ENCODE peak calls at places on chromosomes 3 and 15, in nine cellular contexts. F, C, J, G, S, H, I, W and D are unnamed samples.

GRCh38 chr15:95682129-95682528 is 648.4 kb upstream of the NR2F2 start:
- DNase-seq in C (no peak), W (no peak), J (no peak), G (no peak), I (no peak), H (no peak), F (no peak), S (no peak), D (no peak)

GRCh38 chr3:195073866-195074860 is 196.8 kb downstream of the XXYLT1 start:
- DNase-seq in I (peak), G (peak), S (no peak), C (no peak), J (no peak), H (no peak), W (peak), F (no peak), D (no peak)

GRCh38 chr3:128473737-128474136 is 7.0 kb upstream of the DNAJB8 start:
- DNase-seq in S (no peak), I (no peak), C (no peak), J (no peak), F (no peak), G (no peak), H (no peak), W (no peak), D (no peak)

GRCh38 chr15:36643551-36643950 is 64.1 kb downstream of the CDIN1 start:
- DNase-seq in F (no peak), S (no peak), I (no peak), C (no peak), H (no peak), W (no peak), G (no peak), J (no peak), D (no peak)

GRCh38 chr3:157700405-157700804 is 197.2 kb upstream of the VEPH1 start:
- DNase-seq in J (no peak), G (no peak), W (no peak), I (no peak), C (no peak), F (no peak), H (no peak), S (no peak), D (no peak)

GRCh38 chr3:18870642-18871041 is 277.7 kb upstream of the KCNH8 start:
- DNase-seq in I (no peak), S (no peak), C (no peak), W (no peak), G (no peak), F (no peak), J (no peak), H (no peak), D (no peak)

GRCh38 chr3:74631771-74632170 is 17.3 kb upstream of the CNTN3 start:
- DNase-seq in G (no peak), H (no peak), J (no peak), C (no peak), F (no peak), I (no peak), W (no peak), S (no peak), D (no peak)

GRCh38 chr3:119352235-119352634 is 58.1 kb downstream of the ARHGAP31 start:
- DNase-seq in W (no peak), H (no peak), S (no peak), G (no peak), J (no peak), I (no peak), F (peak), C (peak), D (no peak)

GRCh38 chr15:51229907-51230328 is 108.5 kb downstream of the CYP19A1 start:
- DNase-seq in I (peak), F (peak), H (peak), C (no peak), S (no peak), W (no peak), G (no peak), J (peak), D (no peak)

GRCh38 chr3:57112206-57112605 is 51.7 kb downstream of the SPATA12 start:
- DNase-seq in J (no peak), W (no peak), S (no peak), G (no peak), C (no peak), F (peak), I (no peak), H (peak), D (peak)

GRCh38 chr3:109098245-109098644 is 19.7 kb downstream of the MORC1 start:
- DNase-seq in J (no peak), G (no peak), C (no peak), S (no peak), I (peak), W (no peak), H (peak), F (peak), D (no peak)

GRCh38 chr3:41848745-41849574 is 112.9 kb downstream of the ULK4 start:
- DNase-seq in F (peak), G (no peak), C (no peak), S (no peak), W (no peak), H (no peak), J (peak), I (no peak), D (peak)

GRCh38 chr15:68449389-68449788 is 17.4 kb upstream of the ITGA11 start:
- DNase-seq in J (no peak), I (no peak), H (no peak), F (no peak), C (no peak), G (no peak), S (no peak), W (peak), D (no peak)

GRCh38 chr3:178369006-178369405 is 167.2 kb upstream of the KCNMB2 start:
- DNase-seq in C (no peak), F (no peak), J (no peak), G (no peak), H (no peak), I (no peak), W (no peak), S (no peak), D (no peak)

GRCh38 chr3:134795776-134796312 is 784 bp downstream of the EPHB1 start:
- DNase-seq in I (no peak), J (peak), H (peak), S (peak), C (no peak), W (peak), F (no peak), G (no peak), D (no peak)
- H3K4me3 ChIP-seq in I (peak), J (peak), H (peak), S (peak), C (no peak), W (peak), F (peak), G (peak), D (no peak)

DNA sequence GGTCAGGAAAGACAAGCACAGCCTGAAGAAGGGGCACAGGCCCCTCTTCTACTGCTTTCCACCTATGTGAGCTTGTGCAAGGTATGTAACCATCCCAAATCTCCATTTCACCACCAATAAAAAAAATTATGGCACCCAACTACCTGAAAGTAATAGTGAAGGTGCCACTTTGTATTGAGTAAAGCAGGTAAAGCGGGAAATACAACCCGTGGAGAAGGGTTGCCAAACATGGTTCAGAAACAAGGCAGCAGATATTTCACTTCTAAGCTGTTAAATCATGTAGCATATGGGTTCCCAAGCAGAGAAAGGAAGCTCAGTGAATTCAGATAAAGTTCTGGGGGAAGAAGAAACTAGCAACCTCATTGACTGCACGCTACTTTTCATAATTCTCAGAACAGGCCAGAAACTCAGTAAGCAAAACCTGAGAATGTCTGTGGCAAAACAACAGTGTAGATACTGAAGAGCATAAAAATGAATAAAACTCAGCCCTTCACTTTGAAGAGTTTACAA is 4.1 kb downstream of the PLOD2 start:
- DNase-seq in H (no peak), J (no peak), I (no peak), C (no peak), S (no peak), G (no peak), F (peak), W (no peak), D (no peak)
- H3K4me3 ChIP-seq in H (no peak), J (peak), I (no peak), C (no peak), S (no peak), G (peak), F (peak), W (no peak), D (no peak)

DNA sequence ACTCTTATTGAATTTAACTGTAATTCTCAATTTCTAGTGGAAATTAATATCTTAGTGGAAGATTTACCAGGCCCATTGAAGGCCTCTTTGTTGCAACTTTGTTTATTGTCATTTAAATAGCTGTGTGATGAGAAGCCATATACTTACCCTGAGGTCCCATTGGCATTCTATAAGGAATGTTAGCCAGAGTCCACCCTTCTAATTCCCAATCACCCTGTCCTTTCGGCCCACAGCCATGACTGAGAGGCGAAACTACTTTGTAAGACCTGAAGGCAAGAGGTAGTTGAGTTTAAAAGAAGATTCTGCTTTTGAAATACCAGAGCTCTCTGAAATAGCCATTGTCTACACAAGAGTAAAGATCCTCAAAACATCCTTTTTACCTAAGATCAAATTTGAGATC is 290.5 kb upstream of the RARB start:
- DNase-seq in S (no peak), J (no peak), I (no peak), F (no peak), W (no peak), G (no peak), H (no peak), C (no peak), D (no peak)
- H3K4me3 ChIP-seq in S (no peak), J (no peak), I (no peak), F (no peak), W (no peak), G (no peak), H (no peak), C (no peak), D (no peak)

DNA sequence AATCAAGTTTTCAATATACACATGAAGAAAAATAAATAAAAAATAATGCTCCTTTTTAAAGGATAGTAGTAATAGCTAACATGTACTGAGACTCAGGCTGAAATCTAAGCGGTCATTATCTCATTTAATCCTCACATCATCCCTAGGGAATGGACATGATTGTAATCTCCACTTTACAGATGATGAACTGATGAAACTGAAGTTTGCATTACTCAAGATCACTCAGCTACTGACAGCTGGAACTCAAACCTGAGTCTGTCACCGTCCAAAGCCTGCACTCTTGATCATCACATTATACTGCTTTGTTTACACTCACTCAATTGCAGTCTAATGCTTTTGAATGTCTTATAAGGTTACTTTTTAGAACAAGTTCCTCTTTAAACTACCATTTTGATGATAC is 3.2 kb downstream of the NPTN start:
- DNase-seq in F (peak), G (no peak), S (no peak), H (no peak), C (no peak), I (no peak), J (no peak), W (no peak), D (no peak)
- H3K4me3 ChIP-seq in F (no peak), G (peak), S (no peak), H (peak), C (no peak), I (no peak), J (peak), W (no peak), D (no peak)

DNA sequence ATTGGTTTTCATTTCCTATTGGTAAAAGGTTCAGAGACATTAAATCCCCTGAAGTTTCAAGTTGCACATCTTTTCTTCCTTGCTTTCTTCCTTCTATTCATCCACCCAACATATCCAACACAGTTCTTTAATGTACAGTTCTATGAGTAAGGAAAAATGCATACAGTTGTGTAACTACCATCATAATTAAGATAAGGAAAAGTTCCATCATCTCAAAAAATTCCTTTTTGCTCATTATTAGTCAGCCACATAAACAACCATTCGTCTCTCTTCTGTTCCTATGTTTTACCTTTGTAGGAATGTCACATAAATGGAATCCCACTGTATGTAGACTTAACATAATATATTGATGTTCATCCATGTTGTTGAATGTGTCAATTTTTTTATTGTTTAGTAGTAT is 211.1 kb upstream of the ADAMTS9 start:
- DNase-seq in I (no peak), W (no peak), F (no peak), J (no peak), S (no peak), H (no peak), C (no peak), G (no peak), D (no peak)
- H3K4me3 ChIP-seq in I (no peak), W (no peak), F (no peak), J (no peak), S (no peak), H (no peak), C (no peak), G (no peak), D (no peak)

GRCh38 chr15:74291101-74292071 is 55.3 kb downstream of the CCDC33 start:
- DNase-seq in F (peak), I (peak), S (peak), H (peak), C (peak), G (peak), J (peak), W (peak), D (peak)
- H3K4me3 ChIP-seq in F (no peak), I (peak), S (no peak), H (peak), C (no peak), G (no peak), J (no peak), W (no peak), D (no peak)